ENCODE peak calls at places on chromosomes 13 and 19, in six cellular contexts. D is GM23338, Z is stomach, C is colonic mucosa, P is fibroblast of pulmonary artery, O is astrocyte of the spinal cord. B is an unnamed sample.

GRCh38 chr19:3285647-3286176 is 61.3 kb downstream of the CELF5 start:
- DNase-seq in O (no peak), Z (no peak), D (peak), P (peak), C (no peak), B (no peak)

GRCh38 chr19:19315444-19315843 is 4.9 kb downstream of the SUGP1 start:
- DNase-seq in D (peak), P (no peak), C (no peak), Z (no peak), O (no peak), B (no peak)

GRCh38 chr19:39813264-39813998 is 20.5 kb downstream of the DYRK1B start:
- DNase-seq in D (no peak), Z (no peak), P (no peak), C (no peak), O (no peak), B (no peak)

GRCh38 chr19:2168619-2169424 is 5.1 kb downstream of the DOT1L start:
- DNase-seq in C (peak), D (no peak), P (peak), O (peak), Z (peak), B (peak)

GRCh38 chr19:35882074-35882832 is 13.9 kb downstream of the APLP1 start:
- DNase-seq in O (peak), D (peak), P (peak), Z (no peak), C (peak), B (no peak)

GRCh38 chr19:32166238-32166637 is 179.2 kb upstream of the ZNF507 start:
- DNase-seq in P (no peak), C (no peak), D (no peak), Z (no peak), O (no peak), B (no peak)

GRCh38 chr19:15417699-15418098 is 1.1 kb downstream of the AKAP8L start:
- DNase-seq in P (peak), O (peak), D (no peak), C (no peak), Z (no peak), B (no peak)

GRCh38 chr13:30033681-30034447 is 183.4 kb upstream of the UBL3 start:
- DNase-seq in C (no peak), Z (no peak), D (no peak), P (peak), O (peak), B (no peak)

DNA sequence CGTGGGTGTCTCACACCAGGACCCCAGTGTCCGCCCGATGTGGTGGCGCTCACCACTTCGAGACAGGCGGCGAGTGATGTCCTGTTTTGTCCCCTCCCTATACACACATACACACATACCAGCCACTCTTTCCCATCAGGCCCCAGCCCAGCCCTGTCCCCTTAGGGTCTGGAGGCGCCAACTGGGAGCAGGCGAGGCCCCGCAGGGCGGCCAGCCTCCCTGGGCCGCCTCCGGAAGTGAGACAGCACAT is 38.1 kb upstream of the NANOS3 start:
- DNase-seq in Z (no peak), D (no peak), O (no peak), P (no peak), C (no peak), B (no peak)
- TF ChIP-seq CTCF in Z (no peak), D (no peak), O (no peak), P (no peak), C (no peak), B (no peak)

GRCh38 chr13:92355213-92355612 is 871.4 kb upstream of the GPC6 start:
- DNase-seq in D (peak), Z (no peak), P (peak), O (peak), C (peak), B (no peak)
- TF ChIP-seq CTCF in D (peak), Z (no peak), P (peak), O (peak), C (no peak), B (peak)

GRCh38 chr13:109568273-109568900 is 218.0 kb downstream of the IRS2 start:
- DNase-seq in D (no peak), Z (no peak), C (no peak), P (no peak), O (peak), B (no peak)

GRCh38 chr13:109572389-109572788 is 214.0 kb downstream of the IRS2 start:
- DNase-seq in D (peak), Z (no peak), O (no peak), P (no peak), C (no peak), B (no peak)

GRCh38 chr13:109567315-109567714 is 219.1 kb downstream of the IRS2 start:
- DNase-seq in C (no peak), O (no peak), D (no peak), Z (no peak), P (peak), B (no peak)

GRCh38 chr13:109565877-109566276 is 220.5 kb downstream of the IRS2 start:
- DNase-seq in P (no peak), O (no peak), Z (no peak), C (no peak), D (no peak), B (no peak)

DNA sequence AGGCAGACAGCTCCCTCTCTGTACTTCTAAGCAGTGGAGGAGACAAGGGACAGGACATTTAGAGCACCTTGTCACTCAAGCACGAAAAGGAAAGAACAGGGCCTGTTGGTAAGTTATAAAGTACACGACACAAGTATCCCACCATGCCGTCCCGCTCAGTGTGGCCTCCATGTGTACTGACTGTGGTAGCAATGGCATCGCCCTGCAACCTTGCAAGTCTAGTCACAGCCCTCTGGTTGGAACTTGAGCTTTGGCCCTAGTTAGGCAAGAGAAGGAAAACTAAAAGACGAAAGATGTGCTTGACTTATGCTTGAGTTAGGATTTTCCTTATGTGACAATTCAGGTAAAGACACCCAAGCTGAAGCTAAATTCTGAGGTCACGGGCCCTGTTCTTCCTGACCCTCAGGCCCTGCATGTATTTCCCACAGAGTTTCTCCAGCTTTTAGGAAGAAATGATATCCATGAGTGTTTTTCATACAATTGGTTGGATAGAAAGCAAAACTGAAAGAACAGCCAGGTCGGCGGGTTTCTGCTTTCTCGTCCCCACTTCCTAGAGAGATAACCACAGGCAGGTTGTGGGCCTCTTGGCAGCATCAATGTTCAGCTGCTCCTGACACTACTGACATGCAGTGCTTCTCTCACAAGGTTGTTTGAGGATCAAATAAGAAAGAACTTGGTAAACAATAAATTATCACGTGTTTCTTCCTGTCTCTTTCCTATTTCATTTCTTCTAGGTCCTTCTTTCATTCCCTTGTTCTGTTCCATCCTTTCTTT is 216.3 kb downstream of the IRS2 start:
- DNase-seq in Z (peak), O (no peak), C (no peak), P (no peak), D (no peak), B (no peak)
- TF ChIP-seq CTCF in Z (no peak), O (no peak), C (no peak), P (no peak), D (no peak), B (no peak)

DNA sequence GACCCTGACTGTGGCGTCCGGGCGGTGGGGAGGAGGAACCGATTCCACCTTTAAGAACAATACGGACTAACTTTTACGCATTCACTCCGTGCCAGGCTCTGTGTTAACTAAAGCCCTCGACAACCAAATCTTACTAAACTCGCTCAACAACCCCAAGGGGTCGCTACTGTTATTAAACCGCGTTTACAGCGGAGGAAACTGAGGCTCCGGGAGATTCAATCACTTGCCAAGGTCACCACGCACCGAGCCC is 1.2 kb downstream of the SAMD1 start:
- DNase-seq in Z (no peak), O (no peak), C (no peak), P (peak), D (peak), B (no peak)
- TF ChIP-seq CTCF in Z (no peak), O (peak), C (no peak), P (no peak), D (peak), B (peak)

GRCh38 chr13:80737513-80737912 is 396.6 kb upstream of the SPRY2 start:
- DNase-seq in P (no peak), C (no peak), D (no peak), O (no peak), Z (no peak), B (no peak)

GRCh38 chr13:80744147-80744914 is 403.4 kb upstream of the SPRY2 start:
- DNase-seq in O (no peak), P (no peak), C (no peak), D (no peak), Z (no peak), B (no peak)

GRCh38 chr13:80742027-80742426 is 401.1 kb upstream of the SPRY2 start:
- DNase-seq in C (no peak), Z (no peak), D (no peak), O (no peak), P (no peak), B (no peak)

GRCh38 chr13:80740076-80740475 is 399.1 kb upstream of the SPRY2 start:
- DNase-seq in D (no peak), P (no peak), C (no peak), Z (no peak), O (no peak), B (no peak)
- TF ChIP-seq CTCF in D (no peak), P (no peak), C (no peak), Z (no peak), O (no peak), B (no peak)

GRCh38 chr13:111460548-111461444 is 140.4 kb downstream of the TEX29 start:
- DNase-seq in Z (no peak), O (peak), C (no peak), D (peak), P (peak), B (no peak)
- TF ChIP-seq CTCF in Z (no peak), O (peak), C (no peak), D (peak), P (peak), B (peak)

DNA sequence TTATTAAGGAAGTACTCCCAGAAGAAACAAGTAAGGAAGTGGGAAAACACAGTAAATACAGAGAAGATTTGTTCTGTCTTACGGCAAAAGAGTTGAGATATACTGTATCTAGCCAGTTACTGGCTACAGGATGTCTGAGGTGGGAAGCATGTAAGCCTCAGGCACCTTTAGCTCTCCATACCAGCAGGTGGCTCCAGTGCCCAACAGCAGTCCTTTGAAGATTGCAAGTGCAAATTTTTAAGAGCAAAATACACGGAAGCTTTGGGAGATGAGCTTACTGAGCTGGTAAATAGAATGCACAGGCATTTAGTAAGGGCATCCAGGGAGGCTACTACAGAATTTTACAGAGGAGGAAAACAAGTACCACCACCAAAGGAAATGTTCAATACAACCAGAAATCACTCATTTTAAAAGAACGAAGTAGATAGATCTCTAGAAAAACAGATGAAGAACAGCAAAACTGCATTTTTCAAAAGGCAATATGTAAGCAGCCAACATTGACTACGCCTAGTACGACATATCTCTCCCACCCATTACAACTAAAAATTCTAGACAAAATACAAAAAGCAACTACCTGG is 57.9 kb upstream of the VSTM2B start:
- DNase-seq in C (no peak), Z (no peak), P (peak), D (peak), O (no peak), B (no peak)
- TF ChIP-seq CTCF in C (no peak), Z (no peak), P (peak), D (peak), O (peak), B (peak)

B was measured in chondrocyte.